ENCODE peak calls at places on chromosomes 2 and 18, in eight cellular contexts. L is adrenal gland, Q is HepG2, J is H1, O is breast epithelium, H is lower leg skin, D is erythroblast, K is body of pancreas. Y is an unnamed sample.

GRCh38 chr2:29165362-29166236 is 50.4 kb downstream of the CLIP4 start:
- DNase-seq in L (no peak), Q (peak), J (no peak), O (no peak), H (no peak), D (no peak), K (no peak), Y (no peak)

GRCh38 chr18:74244554-74244953 is 47.2 kb downstream of the CYB5A start:
- DNase-seq in L (no peak), Q (no peak), J (no peak), O (no peak), H (no peak), D (no peak), K (no peak), Y (no peak)

GRCh38 chr2:219630770-219631405 is 3.5 kb downstream of the SLC4A3 start:
- DNase-seq in L (peak), Q (no peak), J (no peak), O (no peak), H (peak), D (no peak), K (peak), Y (no peak)

GRCh38 chr2:226903179-226903578 is 67.3 kb downstream of the RHBDD1 start:
- DNase-seq in L (peak), Q (no peak), J (no peak), O (no peak), H (no peak), D (no peak), K (no peak), Y (peak)

GRCh38 chr2:67726416-67726815 is 329.3 kb downstream of the ETAA1 start:
- DNase-seq in L (no peak), Q (no peak), J (no peak), O (no peak), H (no peak), D (no peak), K (no peak), Y (no peak)

GRCh38 chr18:52992041-52992440 is 652.0 kb downstream of the DCC start:
- DNase-seq in L (no peak), Q (peak), J (no peak), O (no peak), H (no peak), D (peak), K (no peak), Y (no peak)

GRCh38 chr18:67766930-67767329 is 250.4 kb upstream of the DSEL start:
- DNase-seq in L (no peak), Q (no peak), J (no peak), O (no peak), H (no peak), D (no peak), K (no peak), Y (no peak)

GRCh38 chr18:9615280-9615797 is 980 bp upstream of the PPP4R1 start:
- DNase-seq in L (no peak), Q (no peak), J (no peak), O (no peak), H (no peak), D (no peak), K (no peak), Y (no peak)

GRCh38 chr2:144331652-144332355 is 188.1 kb downstream of the ZEB2 start:
- DNase-seq in L (no peak), Q (no peak), J (peak), O (peak), H (peak), D (no peak), K (no peak), Y (no peak)

GRCh38 chr2:149080104-149080503 is 41.6 kb downstream of the LYPD6B start:
- DNase-seq in L (no peak), Q (no peak), J (no peak), O (no peak), H (no peak), D (no peak), K (no peak), Y (no peak)

GRCh38 chr2:235433860-235434259 is 60.0 kb upstream of the AGAP1 start:
- DNase-seq in L (peak), Q (peak), J (no peak), O (no peak), H (peak), D (no peak), K (peak), Y (no peak)

GRCh38 chr2:16259010-16259409 is 318.7 kb downstream of the MYCN start:
- DNase-seq in L (no peak), Q (no peak), J (no peak), O (no peak), H (no peak), D (no peak), K (no peak), Y (no peak)

GRCh38 chr18:59697236-59697932 is at the start of gene CCBE1:
- DNase-seq in L (peak), Q (no peak), J (peak), O (peak), H (peak), D (peak), K (peak), Y (peak)

GRCh38 chr2:51018145-51018544 is 13.8 kb downstream of the NRXN1 start:
- DNase-seq in L (no peak), Q (no peak), J (no peak), O (no peak), H (no peak), D (no peak), K (no peak), Y (no peak)
- TF ChIP-seq POLR2A in L (no peak), Q (no peak), J (no peak), O (no peak), H (no peak), D (no peak), K (no peak), Y (no peak)

DNA sequence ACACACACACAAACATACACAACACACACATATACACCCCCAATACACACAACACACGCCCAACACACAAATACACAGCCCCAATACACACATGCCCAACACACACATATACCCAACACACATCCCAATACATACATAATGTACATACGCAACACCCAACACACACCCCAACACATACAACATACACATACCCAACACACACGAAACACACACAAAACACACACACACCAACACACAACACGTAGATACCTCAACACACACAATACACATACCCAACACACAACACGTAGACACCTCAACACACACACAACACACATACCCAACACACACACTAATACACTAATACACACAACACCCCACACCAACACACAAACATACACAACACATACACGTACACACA is 8.9 kb upstream of the STK25 start:
- DNase-seq in L (no peak), Q (no peak), J (no peak), O (no peak), H (no peak), D (no peak), K (no peak), Y (no peak)
- TF ChIP-seq POLR2A in L (no peak), Q (no peak), J (no peak), O (no peak), H (no peak), D (no peak), K (no peak), Y (no peak)

DNA sequence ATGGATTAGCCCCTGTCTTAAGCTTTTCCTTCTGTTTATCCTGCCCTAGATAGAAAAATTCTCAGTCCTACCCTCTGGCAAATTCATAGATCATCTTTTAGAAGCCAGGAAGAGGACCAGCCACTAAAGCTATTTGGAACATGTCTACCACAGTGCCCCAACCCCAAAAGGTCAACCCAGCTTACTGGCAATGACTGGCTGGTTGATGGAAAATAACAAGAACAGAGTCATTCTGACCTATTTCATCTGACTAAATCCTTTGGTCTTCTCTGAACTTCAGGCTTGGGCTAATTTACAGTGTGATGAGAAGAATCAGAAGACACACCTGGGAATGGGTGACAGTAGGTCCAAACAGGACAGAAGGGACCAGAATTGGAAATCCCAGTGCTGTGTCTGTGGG is 227.3 kb upstream of the CCDC68 start:
- DNase-seq in L (peak), Q (no peak), J (no peak), O (no peak), H (no peak), D (no peak), K (no peak), Y (no peak)
- TF ChIP-seq POLR2A in L (no peak), Q (no peak), J (no peak), O (no peak), H (no peak), D (no peak), K (no peak), Y (no peak)

GRCh38 chr2:3116371-3116770 is 261.2 kb downstream of the EIPR1 start:
- DNase-seq in L (no peak), Q (no peak), J (peak), O (no peak), H (peak), D (no peak), K (no peak), Y (no peak)

GRCh38 chr2:3113769-3114168 is 263.8 kb downstream of the EIPR1 start:
- DNase-seq in L (no peak), Q (no peak), J (no peak), O (no peak), H (no peak), D (no peak), K (no peak), Y (no peak)

GRCh38 chr2:3117650-3118216 is 259.9 kb downstream of the EIPR1 start:
- DNase-seq in L (no peak), Q (no peak), J (peak), O (no peak), H (peak), D (no peak), K (no peak), Y (no peak)

GRCh38 chr2:3114406-3115185 is 263.0 kb downstream of the EIPR1 start:
- DNase-seq in L (no peak), Q (no peak), J (peak), O (no peak), H (peak), D (no peak), K (no peak), Y (no peak)

GRCh38 chr2:3115301-3116042 is 262.1 kb downstream of the EIPR1 start:
- DNase-seq in L (no peak), Q (no peak), J (peak), O (no peak), H (peak), D (no peak), K (no peak), Y (no peak)
- TF ChIP-seq POLR2A in L (no peak), Q (no peak), J (no peak), O (no peak), H (no peak), D (no peak), K (no peak), Y (no peak)

GRCh38 chr18:37441821-37442220 is 123.8 kb downstream of the CELF4 start:
- DNase-seq in L (no peak), Q (no peak), J (no peak), O (no peak), H (no peak), D (no peak), K (no peak), Y (no peak)
- TF ChIP-seq POLR2A in L (no peak), Q (no peak), J (no peak), O (no peak), H (no peak), D (no peak), K (no peak), Y (no peak)

Y was measured in H54.